ENCODE peak calls at places on chromosomes 2 and 18, in seven cellular contexts. One of them, this sample, is unnamed.

GRCh38 chr2:144111443-144111842 is 408.5 kb downstream of the ZEB2 start:
- DNase-seq in type B pancreatic cell: no peak
- DNase-seq in tibial nerve: no peak
- DNase-seq in H9: no peak
- DNase-seq in AG04449: peak
- DNase-seq in hepatocyte: no peak
- DNase-seq in gastrocnemius medialis: no peak
- DNase-seq in this sample: no peak

GRCh38 chr2:42112418-42112817 is 56.7 kb upstream of the EML4 start:
- DNase-seq in AG04449: no peak
- DNase-seq in type B pancreatic cell: no peak
- DNase-seq in gastrocnemius medialis: no peak
- DNase-seq in tibial nerve: no peak
- DNase-seq in H9: no peak
- DNase-seq in hepatocyte: no peak
- DNase-seq in this sample: no peak

GRCh38 chr2:201781583-201782051 is 884 bp upstream of the ALS2 start:
- DNase-seq in tibial nerve: no peak
- DNase-seq in AG04449: no peak
- DNase-seq in hepatocyte: no peak
- DNase-seq in gastrocnemius medialis: no peak
- DNase-seq in type B pancreatic cell: no peak
- DNase-seq in H9: no peak
- DNase-seq in this sample: peak

GRCh38 chr2:144249035-144249637 is 270.8 kb downstream of the ZEB2 start:
- DNase-seq in tibial nerve: no peak
- DNase-seq in AG04449: no peak
- DNase-seq in hepatocyte: no peak
- DNase-seq in type B pancreatic cell: no peak
- DNase-seq in H9: no peak
- DNase-seq in gastrocnemius medialis: no peak
- DNase-seq in this sample: no peak

GRCh38 chr2:153354406-153354805 is 124.2 kb downstream of the RPRM start:
- DNase-seq in AG04449: no peak
- DNase-seq in tibial nerve: no peak
- DNase-seq in hepatocyte: no peak
- DNase-seq in gastrocnemius medialis: no peak
- DNase-seq in type B pancreatic cell: no peak
- DNase-seq in H9: no peak
- DNase-seq in this sample: no peak

GRCh38 chr2:43115884-43116283 is 110.5 kb downstream of the ZFP36L2 start:
- DNase-seq in tibial nerve: no peak
- DNase-seq in AG04449: no peak
- DNase-seq in gastrocnemius medialis: no peak
- DNase-seq in H9: no peak
- DNase-seq in type B pancreatic cell: no peak
- DNase-seq in hepatocyte: no peak
- DNase-seq in this sample: no peak

GRCh38 chr18:54181856-54182612 is 42.4 kb downstream of the MBD2 start:
- DNase-seq in type B pancreatic cell: no peak
- DNase-seq in AG04449: no peak
- DNase-seq in H9: no peak
- DNase-seq in gastrocnemius medialis: no peak
- DNase-seq in hepatocyte: no peak
- DNase-seq in tibial nerve: no peak
- DNase-seq in this sample: peak

GRCh38 chr2:135820003-135820618 is 16.9 kb downstream of the LCT start:
- DNase-seq in H9: no peak
- DNase-seq in AG04449: no peak
- DNase-seq in tibial nerve: no peak
- DNase-seq in type B pancreatic cell: no peak
- DNase-seq in gastrocnemius medialis: no peak
- DNase-seq in hepatocyte: no peak
- DNase-seq in this sample: peak

GRCh38 chr18:499351-500229 is 911 bp downstream of the COLEC12 start:
- DNase-seq in gastrocnemius medialis: no peak
- DNase-seq in hepatocyte: peak
- DNase-seq in type B pancreatic cell: no peak
- DNase-seq in tibial nerve: no peak
- DNase-seq in AG04449: peak
- DNase-seq in H9: no peak
- DNase-seq in this sample: no peak

GRCh38 chr2:233023761-233024410 is 8.6 kb upstream of the NEU2 start:
- DNase-seq in AG04449: no peak
- DNase-seq in gastrocnemius medialis: no peak
- DNase-seq in H9: no peak
- DNase-seq in type B pancreatic cell: no peak
- DNase-seq in hepatocyte: no peak
- DNase-seq in tibial nerve: no peak
- DNase-seq in this sample: no peak

DNA sequence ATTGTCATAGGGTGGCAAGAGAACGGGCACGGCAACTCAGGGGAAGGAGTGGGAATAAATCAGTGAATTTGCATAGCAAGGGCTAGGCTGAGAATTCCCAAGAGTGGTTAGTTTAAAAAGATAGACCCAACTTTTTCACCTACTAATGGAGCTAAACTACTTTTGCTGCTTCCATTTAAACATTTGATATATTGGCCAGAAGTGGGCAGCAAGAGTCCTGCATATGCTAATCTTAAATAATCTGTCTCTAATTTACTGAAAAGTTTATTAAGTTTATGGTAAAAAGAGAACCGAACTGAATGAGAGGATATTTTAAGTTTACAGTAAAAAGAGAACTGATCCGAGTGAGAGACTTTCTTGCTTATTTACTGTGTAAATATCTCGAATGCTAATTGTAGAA is 228.2 kb downstream of the CTNNA2 start:
- DNase-seq in H9: no peak
- DNase-seq in AG04449: no peak
- DNase-seq in tibial nerve: no peak
- DNase-seq in hepatocyte: no peak
- DNase-seq in gastrocnemius medialis: no peak
- DNase-seq in type B pancreatic cell: no peak
- DNase-seq in this sample: no peak
- TF ChIP-seq CTCF in H9: no peak
- TF ChIP-seq CTCF in AG04449: no peak
- TF ChIP-seq CTCF in tibial nerve: no peak
- TF ChIP-seq CTCF in hepatocyte: no peak
- TF ChIP-seq CTCF in gastrocnemius medialis: no peak
- TF ChIP-seq CTCF in type B pancreatic cell: no peak
- TF ChIP-seq CTCF in this sample: no peak

GRCh38 chr2:222577341-222577740 is 78.6 kb downstream of the FARSB start:
- DNase-seq in AG04449: no peak
- DNase-seq in gastrocnemius medialis: no peak
- DNase-seq in type B pancreatic cell: no peak
- DNase-seq in tibial nerve: no peak
- DNase-seq in hepatocyte: no peak
- DNase-seq in H9: no peak
- DNase-seq in this sample: no peak

DNA sequence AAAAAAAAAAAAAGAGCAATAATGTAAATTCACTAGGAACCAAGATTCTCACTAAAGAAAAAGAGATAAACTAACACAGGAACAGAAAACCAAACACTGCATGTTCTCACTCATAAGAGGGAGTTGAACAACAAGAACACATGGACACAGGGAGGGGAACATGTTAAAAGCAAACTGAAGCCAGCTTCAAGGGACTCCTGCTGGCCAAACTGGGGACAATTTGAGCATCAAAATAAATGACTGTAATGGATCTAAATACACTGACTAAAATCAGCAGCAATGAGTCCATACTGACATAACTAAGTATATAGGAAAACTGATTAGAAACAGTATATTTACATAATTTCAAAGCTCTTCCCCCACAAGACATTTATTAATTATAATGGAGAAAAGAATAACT is 73.0 kb downstream of the FARSB start:
- DNase-seq in H9: no peak
- DNase-seq in hepatocyte: no peak
- DNase-seq in AG04449: no peak
- DNase-seq in tibial nerve: no peak
- DNase-seq in type B pancreatic cell: no peak
- DNase-seq in gastrocnemius medialis: no peak
- DNase-seq in this sample: no peak
- TF ChIP-seq CTCF in H9: peak
- TF ChIP-seq CTCF in hepatocyte: peak
- TF ChIP-seq CTCF in AG04449: peak
- TF ChIP-seq CTCF in tibial nerve: no peak
- TF ChIP-seq CTCF in type B pancreatic cell: peak
- TF ChIP-seq CTCF in gastrocnemius medialis: no peak
- TF ChIP-seq CTCF in this sample: no peak

DNA sequence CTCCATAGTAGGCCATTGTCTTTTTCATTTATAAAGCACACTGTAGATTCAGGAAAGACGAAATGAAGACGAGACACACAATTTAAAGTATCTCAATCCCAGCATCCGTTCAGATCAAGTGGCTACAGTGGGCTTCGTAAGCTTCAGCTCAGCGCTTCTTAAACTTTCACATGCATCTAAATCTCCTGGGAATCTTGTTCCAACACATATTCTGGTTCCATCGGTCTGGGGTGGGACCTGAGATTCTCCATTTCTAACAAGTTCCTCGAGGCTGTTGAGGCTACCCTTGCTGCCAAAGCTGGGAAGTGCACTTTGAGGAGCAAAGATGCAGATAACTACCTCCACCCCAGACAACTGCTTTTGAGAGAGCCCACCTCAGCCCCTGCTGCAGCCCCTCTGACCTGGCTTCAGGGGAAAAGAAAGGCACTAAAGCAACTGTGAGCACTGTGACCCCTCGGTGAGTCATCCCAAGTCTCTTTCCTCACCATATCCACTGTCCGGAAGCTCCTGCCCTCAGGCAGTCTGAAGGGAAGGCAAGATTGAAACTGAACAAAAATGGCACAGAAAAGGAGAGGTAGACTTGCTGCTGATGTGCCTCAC is 201.1 kb upstream of the FBXO11 start:
- DNase-seq in gastrocnemius medialis: no peak
- DNase-seq in tibial nerve: no peak
- DNase-seq in H9: peak
- DNase-seq in hepatocyte: peak
- DNase-seq in AG04449: no peak
- DNase-seq in type B pancreatic cell: no peak
- DNase-seq in this sample: no peak
- TF ChIP-seq CTCF in gastrocnemius medialis: no peak
- TF ChIP-seq CTCF in tibial nerve: no peak
- TF ChIP-seq CTCF in H9: peak
- TF ChIP-seq CTCF in hepatocyte: no peak
- TF ChIP-seq CTCF in AG04449: peak
- TF ChIP-seq CTCF in type B pancreatic cell: no peak
- TF ChIP-seq CTCF in this sample: no peak

GRCh38 chr2:60581461-60582282 is 28.2 kb upstream of the BCL11A start:
- DNase-seq in type B pancreatic cell: peak
- DNase-seq in gastrocnemius medialis: peak
- DNase-seq in AG04449: no peak
- DNase-seq in H9: peak
- DNase-seq in tibial nerve: peak
- DNase-seq in hepatocyte: peak
- DNase-seq in this sample: peak
- TF ChIP-seq CTCF in type B pancreatic cell: peak
- TF ChIP-seq CTCF in gastrocnemius medialis: peak
- TF ChIP-seq CTCF in AG04449: peak
- TF ChIP-seq CTCF in H9: peak
- TF ChIP-seq CTCF in tibial nerve: peak
- TF ChIP-seq CTCF in hepatocyte: peak
- TF ChIP-seq CTCF in this sample: peak

DNA sequence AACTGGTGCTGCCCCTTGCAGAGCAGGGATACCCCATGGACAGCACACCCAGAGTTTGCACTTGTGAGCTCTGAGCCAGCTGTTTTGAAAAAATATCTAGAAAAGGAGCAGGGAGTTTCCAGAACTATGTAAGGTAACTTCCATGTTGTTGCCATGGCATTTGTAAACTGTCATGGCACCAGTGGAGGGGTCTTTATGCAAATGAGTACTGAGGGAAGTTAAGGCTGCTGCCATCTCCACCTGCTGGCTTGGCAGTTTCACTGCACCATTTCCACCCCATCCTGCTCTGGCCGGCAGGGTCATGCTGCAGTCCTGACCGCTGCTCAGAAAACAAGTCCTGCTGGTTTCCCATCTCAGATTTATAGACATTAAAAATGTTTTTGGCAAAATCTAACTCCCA is 52.3 kb upstream of the SNTG2 start:
- DNase-seq in type B pancreatic cell: no peak
- DNase-seq in hepatocyte: peak
- DNase-seq in AG04449: no peak
- DNase-seq in H9: peak
- DNase-seq in gastrocnemius medialis: no peak
- DNase-seq in tibial nerve: no peak
- DNase-seq in this sample: no peak
- TF ChIP-seq CTCF in type B pancreatic cell: peak
- TF ChIP-seq CTCF in hepatocyte: peak
- TF ChIP-seq CTCF in AG04449: no peak
- TF ChIP-seq CTCF in H9: peak
- TF ChIP-seq CTCF in gastrocnemius medialis: no peak
- TF ChIP-seq CTCF in tibial nerve: no peak
- TF ChIP-seq CTCF in this sample: no peak

DNA sequence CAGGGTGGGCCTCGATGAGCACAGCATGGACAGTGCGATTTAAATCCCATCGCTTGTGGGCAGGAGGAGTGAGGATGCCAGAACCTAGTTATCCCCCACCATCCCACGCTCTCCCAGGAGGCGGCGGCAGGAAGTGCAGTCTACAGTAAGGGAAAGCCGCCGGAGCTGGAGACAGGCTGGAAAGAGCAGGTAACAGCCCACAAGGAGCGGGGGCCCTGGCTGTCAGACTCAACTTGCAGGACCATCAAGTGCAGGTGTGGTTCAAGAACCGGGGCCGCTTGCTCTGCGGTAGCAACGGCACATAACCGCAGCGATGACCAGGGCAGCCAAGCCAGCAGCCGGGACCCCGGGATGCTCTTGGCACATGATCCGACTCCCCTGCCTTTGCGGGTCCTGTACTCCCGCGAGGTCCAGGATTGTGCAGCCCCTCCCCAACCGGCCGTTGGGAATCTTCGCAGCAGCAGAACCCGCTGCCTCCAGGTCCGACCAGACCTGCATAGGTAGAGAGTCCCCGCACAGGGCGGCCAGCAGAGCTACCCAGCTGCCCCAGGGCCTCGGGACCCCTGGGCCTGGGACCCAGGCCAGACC is 82.1 kb downstream of the BIN1 start:
- DNase-seq in hepatocyte: peak
- DNase-seq in tibial nerve: no peak
- DNase-seq in AG04449: no peak
- DNase-seq in gastrocnemius medialis: no peak
- DNase-seq in H9: peak
- DNase-seq in type B pancreatic cell: no peak
- DNase-seq in this sample: no peak
- TF ChIP-seq CTCF in hepatocyte: no peak
- TF ChIP-seq CTCF in tibial nerve: no peak
- TF ChIP-seq CTCF in AG04449: peak
- TF ChIP-seq CTCF in gastrocnemius medialis: no peak
- TF ChIP-seq CTCF in H9: peak
- TF ChIP-seq CTCF in type B pancreatic cell: peak
- TF ChIP-seq CTCF in this sample: no peak

GRCh38 chr2:86342488-86342887 is 5.1 kb upstream of the REEP1 start:
- DNase-seq in AG04449: no peak
- DNase-seq in tibial nerve: no peak
- DNase-seq in H9: no peak
- DNase-seq in type B pancreatic cell: no peak
- DNase-seq in gastrocnemius medialis: no peak
- DNase-seq in hepatocyte: no peak
- DNase-seq in this sample: no peak
- TF ChIP-seq CTCF in AG04449: no peak
- TF ChIP-seq CTCF in tibial nerve: no peak
- TF ChIP-seq CTCF in H9: no peak
- TF ChIP-seq CTCF in type B pancreatic cell: no peak
- TF ChIP-seq CTCF in gastrocnemius medialis: no peak
- TF ChIP-seq CTCF in hepatocyte: no peak
- TF ChIP-seq CTCF in this sample: no peak